ENCODE peak calls at places on chromosomes 13 and 19, in ten cellular contexts. L is left lung; W is CD4-positive, alpha-beta T cell; A is cardiac fibroblast; F is thyroid gland; P is left ventricle myocardium inferior; H is lower leg skin; M is B cell; Z is AG04449; O is WTC11. T is an unnamed sample.

GRCh38 chr13:113457510-113457909 is 4.2 kb upstream of the ADPRHL1 start:
- DNase-seq in L (no peak), W (no peak), A (no peak), F (no peak), P (no peak), H (no peak), M (no peak), Z (no peak), O (no peak), T (no peak)

GRCh38 chr13:49494645-49495044 is 1.1 kb upstream of the PHF11 start:
- DNase-seq in L (no peak), W (no peak), A (no peak), F (no peak), P (no peak), H (no peak), M (peak), Z (no peak), O (no peak), T (no peak)

GRCh38 chr13:46522692-46523040 is 30.3 kb upstream of the LRCH1 start:
- DNase-seq in L (no peak), W (no peak), A (no peak), F (no peak), P (no peak), H (no peak), M (no peak), Z (no peak), O (no peak), T (no peak)

GRCh38 chr19:31232871-31233270 is 116.4 kb downstream of the TSHZ3 start:
- DNase-seq in L (no peak), W (no peak), A (peak), F (no peak), P (no peak), H (no peak), M (no peak), Z (peak), O (no peak), T (no peak)

GRCh38 chr13:33637978-33638743 is 179.8 kb upstream of the RFC3 start:
- DNase-seq in L (no peak), W (no peak), A (peak), F (no peak), P (no peak), H (peak), M (no peak), Z (no peak), O (no peak), T (no peak)

GRCh38 chr13:95698047-95698749 is 21.3 kb downstream of the DNAJC3 start:
- DNase-seq in L (no peak), W (no peak), A (peak), F (no peak), P (no peak), H (no peak), M (no peak), Z (no peak), O (no peak), T (no peak)

GRCh38 chr19:17236414-17236716 is 9.4 kb downstream of the NR2F6 start:
- DNase-seq in L (no peak), W (no peak), A (no peak), F (no peak), P (no peak), H (no peak), M (no peak), Z (no peak), O (no peak), T (no peak)

GRCh38 chr13:113591750-113592149 is 7.2 kb downstream of the TFDP1 start:
- DNase-seq in L (no peak), W (no peak), A (no peak), F (no peak), P (no peak), H (no peak), M (no peak), Z (no peak), O (no peak), T (no peak)

GRCh38 chr19:35513975-35514809 is 743 bp upstream of the DMKN start:
- DNase-seq in L (no peak), W (no peak), A (peak), F (peak), P (no peak), H (no peak), M (no peak), Z (no peak), O (peak), T (no peak)

GRCh38 chr19:2616741-2617392 is 85.6 kb downstream of the GNG7 start:
- DNase-seq in L (peak), W (no peak), A (peak), F (peak), P (peak), H (no peak), M (peak), Z (no peak), O (no peak), T (no peak)

GRCh38 chr13:42215578-42216421 is 56.2 kb upstream of the AKAP11 start:
- DNase-seq in L (no peak), W (no peak), A (peak), F (peak), P (no peak), H (no peak), M (peak), Z (no peak), O (peak), T (no peak)

GRCh38 chr13:86082116-86082515 is 282.9 kb upstream of the SLITRK6 start:
- DNase-seq in L (no peak), W (no peak), A (no peak), F (no peak), P (no peak), H (no peak), M (no peak), Z (no peak), O (no peak), T (no peak)

GRCh38 chr19:1104452-1105216 is 840 bp downstream of the GPX4 start:
- DNase-seq in L (peak), W (no peak), A (peak), F (peak), P (peak), H (no peak), M (peak), Z (no peak), O (peak), T (peak)

GRCh38 chr13:32537580-32538233 is 888 bp downstream of the N4BP2L2 start:
- DNase-seq in L (peak), W (peak), A (no peak), F (peak), P (peak), H (peak), M (no peak), Z (no peak), O (peak), T (no peak)

GRCh38 chr13:23321534-23322241 is 111.8 kb downstream of the SACS start:
- DNase-seq in L (no peak), W (no peak), A (peak), F (no peak), P (peak), H (peak), M (no peak), Z (peak), O (no peak), T (peak)

GRCh38 chr19:35362261-35363000 is 4.2 kb downstream of the FFAR3 start:
- DNase-seq in L (no peak), W (no peak), A (no peak), F (no peak), P (no peak), H (no peak), M (no peak), Z (no peak), O (no peak), T (no peak)

GRCh38 chr19:6718741-6719539 is 1.5 kb downstream of the C3 start:
- DNase-seq in L (peak), W (no peak), A (peak), F (no peak), P (no peak), H (no peak), M (peak), Z (no peak), O (peak), T (peak)

GRCh38 chr19:10884273-10884672 is 12.9 kb downstream of the CARM1 start:
- DNase-seq in L (no peak), W (no peak), A (peak), F (no peak), P (no peak), H (no peak), M (no peak), Z (no peak), O (no peak), T (no peak)

GRCh38 chr19:49553451-49554271 is 25.9 kb downstream of the RCN3 start:
- DNase-seq in L (no peak), W (no peak), A (peak), F (no peak), P (no peak), H (peak), M (no peak), Z (peak), O (no peak), T (no peak)

GRCh38 chr13:75927183-75927582 is 291.1 kb downstream of the LMO7 start:
- DNase-seq in L (no peak), W (no peak), A (no peak), F (no peak), P (no peak), H (no peak), M (no peak), Z (no peak), O (no peak), T (no peak)

GRCh38 chr19:41323023-41323422 is 13.1 kb downstream of the CCDC97 start:
- DNase-seq in L (peak), W (no peak), A (peak), F (no peak), P (peak), H (no peak), M (no peak), Z (no peak), O (no peak), T (no peak)

GRCh38 chr19:3053218-3053621 is 9.1 kb downstream of the TLE5 start:
- DNase-seq in L (no peak), W (no peak), A (no peak), F (no peak), P (no peak), H (no peak), M (no peak), Z (no peak), O (no peak), T (no peak)

GRCh38 chr13:25335856-25336255 is 34.4 kb downstream of the NUP58 start:
- DNase-seq in L (no peak), W (no peak), A (peak), F (no peak), P (no peak), H (no peak), M (no peak), Z (no peak), O (no peak), T (no peak)

GRCh38 chr19:14113762-14114414 is 3.7 kb downstream of the PRKACA start:
- DNase-seq in L (peak), W (no peak), A (no peak), F (no peak), P (peak), H (no peak), M (peak), Z (no peak), O (peak), T (no peak)

GRCh38 chr19:16449330-16449961 is 22.3 kb downstream of the EPS15L1 start:
- DNase-seq in L (no peak), W (no peak), A (peak), F (no peak), P (no peak), H (no peak), M (peak), Z (no peak), O (no peak), T (peak)

GRCh38 chr19:18967358-18968146 is 26.5 kb upstream of the HOMER3 start:
- DNase-seq in L (no peak), W (no peak), A (peak), F (peak), P (peak), H (peak), M (no peak), Z (no peak), O (no peak), T (no peak)

GRCh38 chr19:18439025-18439909 is 1.3 kb upstream of the ISYNA1 start:
- DNase-seq in L (no peak), W (no peak), A (peak), F (no peak), P (no peak), H (no peak), M (peak), Z (no peak), O (no peak), T (no peak)

GRCh38 chr13:41543664-41544300 is 86.4 kb downstream of the RGCC start:
- DNase-seq in L (no peak), W (no peak), A (no peak), F (no peak), P (no peak), H (no peak), M (no peak), Z (no peak), O (no peak), T (no peak)

DNA sequence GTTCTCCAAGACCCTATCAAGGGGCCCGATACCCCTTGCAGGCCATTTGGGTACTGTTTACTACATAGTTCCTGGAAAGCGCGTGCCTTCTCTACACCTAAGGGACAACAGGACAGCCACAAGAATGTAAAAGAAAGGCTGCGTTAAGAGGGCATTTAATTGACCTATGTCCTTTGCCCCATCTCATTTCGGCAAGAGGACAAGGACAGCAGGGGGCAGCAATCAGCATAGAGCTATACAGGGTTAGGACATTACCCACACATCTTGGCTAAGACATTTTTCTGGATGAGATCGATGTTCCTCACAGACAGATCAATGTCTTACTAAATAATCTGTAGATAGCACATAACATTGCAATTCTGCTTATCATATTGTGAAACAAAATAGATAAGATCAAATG is 41.2 kb downstream of the FLT3 start:
- DNase-seq in L (no peak), W (peak), A (peak), F (peak), P (no peak), H (no peak), M (peak), Z (no peak), O (peak), T (peak)
- TF ChIP-seq CTCF in L (peak), W (peak), A (peak), F (no peak), P (peak), H (no peak), M (peak), Z (no peak), O (no peak), T (peak)

GRCh38 chr13:79853258-79853657 is 372.3 kb downstream of the NDFIP2 start:
- DNase-seq in L (no peak), W (no peak), A (no peak), F (no peak), P (no peak), H (no peak), M (no peak), Z (no peak), O (no peak), T (no peak)
- TF ChIP-seq CTCF in L (no peak), W (no peak), A (no peak), F (no peak), P (no peak), H (no peak), M (no peak), Z (no peak), O (no peak), T (no peak)

GRCh38 chr19:45637890-45638667 is 1.1 kb downstream of the EML2 start:
- DNase-seq in L (no peak), W (no peak), A (peak), F (peak), P (no peak), H (no peak), M (no peak), Z (no peak), O (no peak), T (no peak)

GRCh38 chr19:45638930-45639729 is at the start of gene EML2:
- DNase-seq in L (peak), W (no peak), A (peak), F (peak), P (peak), H (peak), M (peak), Z (no peak), O (peak), T (peak)

GRCh38 chr19:45643024-45643926 is 4.1 kb upstream of the EML2 start:
- DNase-seq in L (peak), W (peak), A (peak), F (peak), P (peak), H (peak), M (peak), Z (no peak), O (peak), T (peak)

GRCh38 chr19:45641274-45642105 is 2.3 kb upstream of the EML2 start:
- DNase-seq in L (peak), W (no peak), A (peak), F (peak), P (peak), H (peak), M (peak), Z (no peak), O (peak), T (peak)

GRCh38 chr19:45640849-45641273 is 1.7 kb upstream of the EML2 start:
- DNase-seq in L (no peak), W (no peak), A (no peak), F (no peak), P (no peak), H (peak), M (no peak), Z (no peak), O (peak), T (peak)
- TF ChIP-seq CTCF in L (no peak), W (no peak), A (no peak), F (no peak), P (no peak), H (no peak), M (no peak), Z (no peak), O (no peak), T (no peak)

DNA sequence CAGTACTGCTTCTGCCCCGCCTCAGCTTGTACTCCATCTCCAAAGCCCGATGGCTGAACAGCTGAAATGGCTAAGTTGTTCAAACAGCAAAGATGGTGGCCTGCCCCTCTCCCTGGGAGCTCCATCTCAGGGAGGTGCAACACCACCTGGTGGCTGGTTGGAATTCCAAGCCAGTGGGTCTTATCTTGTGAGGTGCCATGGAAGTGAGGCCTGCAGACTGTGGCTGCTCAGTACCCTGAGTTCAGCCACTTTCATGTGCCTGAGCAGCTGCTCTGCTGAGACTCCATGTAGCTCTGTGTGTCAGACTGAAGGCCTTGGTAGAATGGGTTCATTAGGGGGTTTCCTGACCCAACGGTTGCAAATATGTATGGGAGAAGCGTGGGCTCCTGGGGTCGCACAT is 67.3 kb upstream of the SPRY2 start:
- DNase-seq in L (no peak), W (no peak), A (no peak), F (no peak), P (no peak), H (no peak), M (no peak), Z (no peak), O (peak), T (no peak)
- TF ChIP-seq CTCF in L (no peak), W (no peak), A (no peak), F (no peak), P (no peak), H (no peak), M (no peak), Z (no peak), O (no peak), T (no peak)

GRCh38 chr19:4447327-4448146 is 10.1 kb downstream of the UBXN6 start:
- DNase-seq in L (no peak), W (no peak), A (no peak), F (no peak), P (no peak), H (no peak), M (no peak), Z (no peak), O (no peak), T (no peak)
- TF ChIP-seq CTCF in L (no peak), W (no peak), A (no peak), F (no peak), P (no peak), H (no peak), M (no peak), Z (no peak), O (no peak), T (no peak)

T was measured in GM10248.